ENCODE peak calls at places on chromosome 6, in eight cellular contexts. T is lung microvascular endothelial cell, G is psoas muscle, M is GM06990, C is RPMI7951, I is AG10803, Q is LHCN-M2, E is AG04449. D is an unnamed sample.

GRCh38 chr6:15904651-15905376 is 224.1 kb upstream of the MYLIP start:
- DNase-seq in Q (no peak), E (no peak), T (no peak), M (no peak), I (no peak), C (no peak), G (no peak), D (no peak)

GRCh38 chr6:118892248-118893094 is 1.5 kb upstream of the ASF1A start:
- DNase-seq in M (no peak), E (no peak), I (peak), C (peak), T (peak), G (no peak), Q (peak), D (peak)

GRCh38 chr6:147156799-147157382 is 47.3 kb upstream of the STXBP5 start:
- DNase-seq in T (no peak), G (no peak), M (no peak), I (no peak), C (no peak), Q (peak), E (no peak), D (peak)

GRCh38 chr6:170160628-170161611 is 130.0 kb downstream of the DLL1 start:
- DNase-seq in E (no peak), T (no peak), Q (no peak), C (no peak), M (no peak), G (peak), I (no peak), D (no peak)

GRCh38 chr6:108560463-108561308 is at the start of gene FOXO3:
- DNase-seq in E (no peak), M (peak), C (peak), T (peak), Q (peak), G (peak), I (peak), D (peak)

GRCh38 chr6:156557269-156557885 is 219.8 kb upstream of the ARID1B start:
- DNase-seq in M (no peak), T (no peak), E (no peak), Q (no peak), C (peak), I (peak), G (peak), D (no peak)

GRCh38 chr6:42766163-42766670 is 15.6 kb upstream of the BICRAL start:
- DNase-seq in G (peak), E (no peak), I (peak), T (no peak), C (peak), Q (peak), M (no peak), D (peak)

GRCh38 chr6:121596441-121596840 is 161.0 kb downstream of the GJA1 start:
- DNase-seq in I (no peak), G (no peak), E (no peak), C (no peak), M (no peak), T (no peak), Q (no peak), D (no peak)

GRCh38 chr6:28841290-28841689 is 82.5 kb downstream of the TRIM27 start:
- DNase-seq in G (no peak), I (no peak), C (peak), T (no peak), E (no peak), M (no peak), Q (no peak), D (peak)

GRCh38 chr6:127879685-127880084 is 21.2 kb downstream of the THEMIS start:
- DNase-seq in I (peak), C (peak), G (peak), Q (no peak), M (no peak), T (peak), E (no peak), D (no peak)

GRCh38 chr6:11143394-11144371 is 32.2 kb upstream of the ERVFRD-1 start:
- DNase-seq in Q (peak), M (no peak), E (no peak), T (peak), I (peak), C (peak), G (peak), D (peak)

GRCh38 chr6:166496460-166496859 is 90.0 kb downstream of the RAMACL start:
- DNase-seq in T (no peak), E (no peak), G (no peak), I (no peak), C (no peak), Q (no peak), M (no peak), D (no peak)

GRCh38 chr6:18211338-18211737 is 53.0 kb downstream of the DEK start:
- DNase-seq in G (no peak), I (no peak), E (no peak), C (no peak), T (no peak), Q (no peak), M (peak), D (no peak)

GRCh38 chr6:166786704-166787293 is 159.7 kb upstream of the RPS6KA2 start:
- DNase-seq in E (peak), I (peak), Q (peak), M (no peak), G (no peak), C (peak), T (peak), D (peak)

GRCh38 chr6:1612386-1612893 is 2.7 kb downstream of the FOXC1 start:
- DNase-seq in T (no peak), C (no peak), G (no peak), M (no peak), Q (no peak), I (no peak), E (no peak), D (no peak)

GRCh38 chr6:101015541-101015940 is 134.4 kb upstream of the ASCC3 start:
- DNase-seq in I (no peak), T (no peak), C (no peak), Q (no peak), M (no peak), G (no peak), E (no peak), D (no peak)

GRCh38 chr6:51983564-51983963 is 103.8 kb downstream of the PKHD1 start:
- DNase-seq in M (no peak), Q (no peak), T (no peak), I (no peak), G (no peak), E (no peak), C (no peak), D (no peak)

GRCh38 chr6:137019476-137020272 is 25.1 kb downstream of the IL20RA start:
- DNase-seq in C (no peak), T (no peak), M (no peak), I (no peak), Q (no peak), E (no peak), G (no peak), D (no peak)

GRCh38 chr6:44249082-44249748 is 2.3 kb downstream of the HSP90AB1 start:
- DNase-seq in M (no peak), E (no peak), Q (no peak), T (no peak), C (no peak), I (no peak), G (peak), D (no peak)

GRCh38 chr6:110951008-110951407 is 7.5 kb upstream of the GTF3C6 start:
- DNase-seq in C (no peak), I (no peak), Q (no peak), E (no peak), G (no peak), T (no peak), M (no peak), D (no peak)

GRCh38 chr6:31378062-31378720 is 21.2 kb upstream of the HLA-B start:
- DNase-seq in T (no peak), M (no peak), Q (no peak), C (no peak), G (no peak), I (no peak), E (no peak), D (no peak)

GRCh38 chr6:27642744-27643456 is 170.0 kb upstream of the ZNF184 start:
- DNase-seq in Q (no peak), I (no peak), C (no peak), T (no peak), M (no peak), G (no peak), E (no peak), D (no peak)

GRCh38 chr6:47832386-47833080 is 50.7 kb downstream of the OPN5 start:
- DNase-seq in G (no peak), C (no peak), M (no peak), I (no peak), T (no peak), E (no peak), Q (no peak), D (peak)

GRCh38 chr6:129297592-129297991 is 412.4 kb downstream of the ARHGAP18 start:
- DNase-seq in T (no peak), I (no peak), Q (no peak), C (no peak), E (no peak), G (no peak), M (no peak), D (no peak)

GRCh38 chr6:169186496-169187169 is 67.0 kb downstream of the THBS2 start:
- DNase-seq in C (no peak), M (no peak), T (no peak), Q (no peak), G (no peak), I (no peak), E (no peak), D (no peak)

GRCh38 chr6:3569817-3570216 is 113.0 kb upstream of the SLC22A23 start:
- DNase-seq in C (no peak), M (no peak), E (no peak), Q (no peak), G (no peak), I (peak), T (no peak), D (no peak)

GRCh38 chr6:41097467-41098090 is 24.8 kb downstream of the NFYA start:
- DNase-seq in Q (peak), C (peak), T (peak), E (peak), M (no peak), I (peak), G (no peak), D (no peak)

GRCh38 chr6:33935439-33936080 is 131.8 kb upstream of the MLN start:
- DNase-seq in G (no peak), M (no peak), I (no peak), C (no peak), T (no peak), Q (no peak), E (no peak), D (no peak)

GRCh38 chr6:18265787-18266523 is 1.6 kb upstream of the DEK start:
- DNase-seq in M (no peak), G (no peak), T (no peak), I (no peak), E (no peak), Q (no peak), C (no peak), D (no peak)

GRCh38 chr6:37155394-37156312 is 14.3 kb upstream of the PIM1 start:
- DNase-seq in G (no peak), C (no peak), I (no peak), T (no peak), E (no peak), M (peak), Q (no peak), D (no peak)

GRCh38 chr6:125793863-125794262 is 3.1 kb downstream of the NCOA7 start:
- DNase-seq in T (peak), M (no peak), I (no peak), E (no peak), Q (no peak), G (no peak), C (no peak), D (no peak)

GRCh38 chr6:28207244-28208179 is 17.6 kb upstream of the ZSCAN9 start:
- DNase-seq in G (no peak), T (peak), Q (peak), M (peak), I (peak), E (no peak), C (no peak), D (peak)

D was measured in HCEC 1CT.